ENCODE peak calls at places on chromosomes 5 and 9, in six cellular contexts. A is right cardiac atrium, P is PC-9, E is heart left ventricle, O is A549, C is lung. Y is an unnamed sample. For H3K4me1, the result is how much of the 10 kb centered on the place peaks cover.

GRCh38 chr5:113495402-113495801 is 7.1 kb upstream of the MCC start:
- DNase-seq in C (no peak), A (no peak), P (peak), E (no peak), O (no peak), Y (no peak)

GRCh38 chr9:4066120-4066519 is 233.7 kb downstream of the GLIS3 start:
- DNase-seq in C (no peak), O (no peak), P (no peak), E (no peak), A (no peak), Y (no peak)

GRCh38 chr9:127447416-127448111 is 3.6 kb downstream of the RPL12 start:
- DNase-seq in C (no peak), A (no peak), P (no peak), O (no peak), E (no peak), Y (no peak)

GRCh38 chr9:77632652-77633051 is 15.5 kb downstream of the GNA14 start:
- DNase-seq in P (no peak), A (no peak), O (no peak), E (no peak), C (no peak), Y (no peak)

GRCh38 chr5:76960004-76960625 is 7.3 kb downstream of the CRHBP start:
- DNase-seq in C (no peak), O (no peak), A (no peak), E (no peak), P (no peak), Y (no peak)

GRCh38 chr9:119963798-119964372 is 594.6 kb upstream of the BRINP1 start:
- DNase-seq in A (no peak), C (peak), P (peak), E (no peak), O (peak), Y (no peak)

GRCh38 chr9:120718328-120718727 is 4.1 kb upstream of the MEGF9 start:
- DNase-seq in A (no peak), C (no peak), E (no peak), P (no peak), O (no peak), Y (no peak)

GRCh38 chr5:148794275-148794674 is 32.1 kb upstream of the ADRB2 start:
- DNase-seq in C (no peak), O (no peak), P (no peak), A (no peak), E (no peak), Y (no peak)

GRCh38 chr5:125463441-125464092 is 717.1 kb upstream of the ZNF608 start:
- DNase-seq in A (no peak), O (no peak), C (no peak), E (no peak), P (no peak), Y (no peak)

GRCh38 chr9:16138961-16139441 is 586.2 kb downstream of the CCDC171 start:
- DNase-seq in O (no peak), C (no peak), A (peak), E (peak), P (no peak), Y (peak)

GRCh38 chr9:4750021-4750673 is 9.1 kb upstream of the AK3 start:
- DNase-seq in A (no peak), C (no peak), E (no peak), O (no peak), P (no peak), Y (no peak)

GRCh38 chr9:21017092-21017491 is 14.3 kb downstream of the HACD4 start:
- DNase-seq in C (no peak), A (no peak), E (no peak), P (no peak), O (peak), Y (no peak)

GRCh38 chr5:178349607-178350353 is 117.2 kb upstream of the PHYKPL start:
- DNase-seq in C (no peak), E (no peak), O (no peak), A (no peak), P (no peak), Y (peak)

GRCh38 chr9:29006603-29007002 is 1433.3 kb upstream of the C9orf72 start:
- DNase-seq in O (no peak), P (no peak), E (no peak), A (no peak), C (no peak), Y (no peak)

GRCh38 chr9:129027224-129027684 is 877 bp downstream of the SH3GLB2 start:
- DNase-seq in A (no peak), O (no peak), P (no peak), E (no peak), C (no peak), Y (no peak)

GRCh38 chr5:150640311-150641005 is at the start of gene SYNPO:
- DNase-seq in P (peak), E (peak), A (peak), O (peak), C (peak), Y (peak)

GRCh38 chr5:140042551-140043507 is at the start of gene NRG2:
- DNase-seq in P (peak), C (peak), E (peak), O (peak), A (peak), Y (peak)

GRCh38 chr5:180669661-180670060 is 20.3 kb upstream of the FLT4 start:
- DNase-seq in A (no peak), O (no peak), C (no peak), P (no peak), E (no peak), Y (no peak)

GRCh38 chr9:86406366-86406765 is 52.2 kb upstream of the TUT7 start:
- DNase-seq in E (no peak), P (peak), A (no peak), C (no peak), O (no peak), Y (no peak)

GRCh38 chr9:136095495-136096058 is 488 bp upstream of the NACC2 start:
- DNase-seq in P (peak), E (peak), O (no peak), C (no peak), A (peak), Y (peak)

DNA sequence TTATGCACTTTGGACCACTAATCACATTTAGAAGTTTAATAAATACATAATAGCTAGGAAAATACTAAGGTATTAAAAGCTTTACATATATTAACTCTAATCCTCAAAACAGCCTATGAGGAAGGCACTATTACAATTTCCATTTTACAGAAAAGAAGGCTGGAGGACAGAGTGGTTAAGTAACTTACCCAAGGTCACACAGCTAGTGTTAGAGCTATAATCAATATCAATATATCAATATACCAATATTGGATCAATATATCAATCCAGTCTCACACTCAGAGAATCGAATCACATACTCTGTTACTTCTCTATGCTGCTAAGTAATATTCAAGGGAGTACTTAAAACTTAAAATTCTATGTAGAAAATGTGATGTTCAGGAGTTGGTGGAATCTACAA is 45.2 kb downstream of the MEF2C start:
- DNase-seq in C (no peak), O (no peak), A (no peak), P (no peak), E (no peak), Y (no peak)
- H3K4me1 ChIP-seq in C (under half), O (under half), A (under half), P (under half), E (half or more), Y (half or more)

DNA sequence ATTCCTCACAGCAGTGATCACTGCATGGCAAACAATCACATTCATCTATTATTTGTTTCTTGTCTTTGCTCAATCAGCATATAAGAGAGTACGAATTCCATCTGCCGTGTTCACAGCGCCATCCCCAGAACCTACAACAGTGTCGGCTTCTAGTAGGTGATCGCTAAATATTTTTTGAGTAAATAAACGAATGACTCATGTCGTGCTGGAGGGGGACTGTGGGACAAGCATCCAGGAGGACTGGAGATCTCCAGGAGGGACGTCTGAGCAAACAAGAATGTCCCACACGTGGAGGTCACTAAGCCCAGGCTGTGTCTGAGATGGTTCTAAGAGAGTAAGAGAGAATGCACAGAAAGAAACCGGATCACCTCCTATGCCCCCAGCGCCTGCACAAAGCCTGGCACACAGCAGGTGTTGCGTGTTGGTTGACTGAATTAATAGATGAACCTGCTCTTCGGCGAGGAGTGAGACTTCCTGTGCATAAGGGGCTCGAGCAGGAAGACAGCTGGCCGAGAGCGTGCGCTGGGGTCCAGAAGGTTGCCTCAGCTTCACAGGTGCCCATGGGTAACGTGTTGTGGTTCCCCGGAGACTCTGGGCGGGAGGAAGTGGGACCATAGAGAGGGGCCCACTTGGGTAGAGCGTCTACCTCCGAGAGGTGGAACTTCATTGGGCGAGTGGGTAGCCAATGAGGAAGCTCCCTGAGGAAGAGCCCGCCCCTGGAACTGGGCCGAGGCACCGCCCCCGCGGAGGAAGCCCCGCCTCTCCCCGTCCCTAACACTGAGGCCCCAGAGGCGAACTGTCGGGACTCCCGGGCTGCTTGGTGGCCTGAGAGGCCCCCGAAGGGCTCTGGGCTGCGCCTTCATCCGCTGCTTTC is 193.0 kb downstream of the MELK start:
- DNase-seq in P (no peak), A (peak), C (peak), O (peak), E (peak), Y (peak)
- H3K4me3 ChIP-seq in P (no peak), A (no peak), C (no peak), O (peak), E (peak), Y (peak)

DNA sequence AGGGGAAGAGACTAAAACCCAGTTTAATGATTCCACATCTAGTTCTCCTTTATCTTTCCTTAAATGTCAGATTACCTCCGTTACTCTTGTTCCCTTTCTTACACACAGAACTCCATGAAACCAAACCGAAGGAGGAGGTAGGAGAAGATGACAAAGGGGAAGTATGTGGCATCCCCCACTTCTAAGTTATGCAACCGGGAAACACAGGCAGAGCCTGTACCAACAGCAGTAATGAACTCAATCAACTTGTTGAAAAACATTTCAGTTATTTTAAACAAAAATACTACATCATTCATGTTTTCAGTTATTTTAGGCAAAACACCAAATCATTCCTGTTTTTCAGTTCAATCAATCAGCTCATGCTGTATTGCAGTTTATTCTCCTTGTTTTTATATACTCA is 101.8 kb downstream of the PCSK1 start:
- DNase-seq in P (no peak), C (no peak), O (no peak), E (no peak), A (no peak), Y (no peak)
- H3K4me1 ChIP-seq in P (under half), C (under half), O (under half), E (under half), A (under half), Y (under half)

GRCh38 chr9:699396-699795 is 142.1 kb upstream of the DMRT1 start:
- DNase-seq in A (no peak), C (no peak), O (no peak), P (no peak), E (no peak), Y (no peak)

GRCh38 chr9:698937-699336 is 142.6 kb upstream of the DMRT1 start:
- DNase-seq in O (no peak), E (no peak), A (no peak), C (no peak), P (no peak), Y (no peak)

GRCh38 chr9:700365-701282 is 140.9 kb upstream of the DMRT1 start:
- DNase-seq in A (no peak), C (no peak), E (no peak), O (no peak), P (no peak), Y (no peak)

GRCh38 chr9:696332-697090 is 145.0 kb upstream of the DMRT1 start:
- DNase-seq in C (no peak), O (peak), A (no peak), E (peak), P (peak), Y (peak)

GRCh38 chr9:698276-698675 is 143.2 kb upstream of the DMRT1 start:
- DNase-seq in C (no peak), E (no peak), P (no peak), A (no peak), O (no peak), Y (no peak)
- H3K4me3 ChIP-seq in C (no peak), E (no peak), P (no peak), A (no peak), O (no peak), Y (no peak)

GRCh38 chr5:80189701-80190100 is 66.1 kb downstream of the SERINC5 start:
- DNase-seq in O (no peak), C (no peak), A (no peak), E (no peak), P (no peak), Y (no peak)
- H3K4me1 ChIP-seq in O (under half), C (under half), A (under half), E (half or more), P (half or more), Y (under half)

GRCh38 chr5:171957591-171958251 is 48.7 kb downstream of the FBXW11 start:
- DNase-seq in O (no peak), C (no peak), P (no peak), E (no peak), A (no peak), Y (no peak)
- H3K4me3 ChIP-seq in O (no peak), C (no peak), P (no peak), E (no peak), A (no peak), Y (no peak)

GRCh38 chr5:131279209-131279608 is 15.4 kb downstream of the CDC42SE2 start:
- DNase-seq in E (no peak), P (no peak), O (no peak), C (no peak), A (no peak), Y (no peak)

GRCh38 chr5:131275996-131276535 is 12.2 kb downstream of the CDC42SE2 start:
- DNase-seq in O (no peak), P (no peak), A (no peak), E (no peak), C (no peak), Y (no peak)

GRCh38 chr5:131277415-131277814 is 13.6 kb downstream of the CDC42SE2 start:
- DNase-seq in E (no peak), A (no peak), P (no peak), O (no peak), C (no peak), Y (no peak)

GRCh38 chr5:131280417-131280816 is 16.6 kb downstream of the CDC42SE2 start:
- DNase-seq in E (no peak), A (no peak), C (no peak), O (no peak), P (no peak), Y (no peak)

DNA sequence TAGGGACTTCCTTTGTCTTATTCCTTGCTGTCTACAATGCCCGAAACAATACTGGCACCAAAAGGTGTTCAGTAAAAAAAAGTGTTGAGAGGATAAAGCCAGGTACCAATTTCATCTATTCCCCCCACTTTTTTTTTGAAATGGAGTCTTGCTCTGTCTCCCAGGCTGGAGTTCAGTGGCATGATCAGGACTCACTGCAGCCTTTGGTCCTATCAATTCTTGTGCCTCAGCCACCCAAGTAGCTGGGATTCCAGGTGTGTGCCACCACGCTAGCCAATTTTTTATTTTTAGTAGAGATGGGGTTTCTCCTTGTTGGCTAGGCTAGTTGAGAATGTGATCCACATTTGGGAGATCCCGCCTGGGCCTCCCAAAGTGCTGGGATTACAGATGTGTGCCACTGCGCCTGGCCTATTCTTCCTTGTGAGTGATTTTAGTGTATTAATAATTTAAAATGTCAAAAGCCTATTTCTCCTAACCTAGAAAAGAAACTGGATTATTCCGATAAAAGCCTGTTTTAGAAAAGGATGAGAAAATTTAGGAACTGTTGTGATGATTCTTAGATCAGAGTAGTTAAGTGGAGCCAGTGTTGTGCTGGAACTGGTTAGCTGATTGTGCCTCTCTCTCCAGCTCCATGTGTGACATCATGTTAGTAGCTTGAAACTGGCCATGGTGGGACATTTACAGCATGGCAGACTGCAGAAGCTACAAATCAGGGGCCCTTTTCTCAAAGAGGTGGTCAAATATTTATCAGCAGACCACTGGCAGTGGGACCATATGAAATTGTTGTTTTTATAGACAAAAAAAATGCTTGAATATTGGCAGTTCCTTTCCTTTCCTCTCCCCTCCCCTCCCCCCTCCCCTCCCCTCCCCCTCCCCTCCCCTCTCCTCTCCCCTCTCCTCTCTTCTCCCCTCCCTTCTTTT is 14.3 kb downstream of the CDC42SE2 start:
- DNase-seq in C (no peak), P (no peak), A (no peak), E (no peak), O (no peak), Y (no peak)
- H3K4me1 ChIP-seq in C (under half), P (under half), A (under half), E (under half), O (under half), Y (under half)

DNA sequence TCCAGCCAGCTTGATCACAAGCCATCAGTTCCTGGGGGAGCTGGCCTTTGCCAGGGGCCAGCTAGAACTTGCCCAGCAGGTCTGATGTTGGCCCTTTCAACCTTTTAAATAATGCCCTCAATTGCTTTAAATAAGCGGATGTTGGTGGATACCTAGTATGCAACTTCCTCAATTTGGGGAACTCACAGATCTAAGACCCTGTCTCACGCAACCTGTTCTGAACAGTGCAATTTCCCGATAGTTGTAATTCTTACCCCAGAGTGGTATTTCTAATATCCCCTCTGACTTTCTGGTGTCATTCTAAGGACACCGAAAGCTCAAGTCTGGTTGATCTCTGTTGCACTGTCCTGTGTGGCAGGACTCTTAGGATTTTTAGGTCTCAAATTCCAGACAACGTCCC is 23.1 kb downstream of the GALNT12 start:
- DNase-seq in E (no peak), P (no peak), C (no peak), O (no peak), A (no peak), Y (no peak)
- H3K4me3 ChIP-seq in E (no peak), P (no peak), C (no peak), O (no peak), A (no peak), Y (no peak)

GRCh38 chr5:74070766-74071165 is 444.8 kb downstream of the ARHGEF28 start:
- DNase-seq in E (no peak), O (no peak), C (no peak), P (no peak), A (no peak), Y (no peak)
- H3K4me1 ChIP-seq in E (under half), O (under half), C (under half), P (under half), A (under half), Y (under half)

DNA sequence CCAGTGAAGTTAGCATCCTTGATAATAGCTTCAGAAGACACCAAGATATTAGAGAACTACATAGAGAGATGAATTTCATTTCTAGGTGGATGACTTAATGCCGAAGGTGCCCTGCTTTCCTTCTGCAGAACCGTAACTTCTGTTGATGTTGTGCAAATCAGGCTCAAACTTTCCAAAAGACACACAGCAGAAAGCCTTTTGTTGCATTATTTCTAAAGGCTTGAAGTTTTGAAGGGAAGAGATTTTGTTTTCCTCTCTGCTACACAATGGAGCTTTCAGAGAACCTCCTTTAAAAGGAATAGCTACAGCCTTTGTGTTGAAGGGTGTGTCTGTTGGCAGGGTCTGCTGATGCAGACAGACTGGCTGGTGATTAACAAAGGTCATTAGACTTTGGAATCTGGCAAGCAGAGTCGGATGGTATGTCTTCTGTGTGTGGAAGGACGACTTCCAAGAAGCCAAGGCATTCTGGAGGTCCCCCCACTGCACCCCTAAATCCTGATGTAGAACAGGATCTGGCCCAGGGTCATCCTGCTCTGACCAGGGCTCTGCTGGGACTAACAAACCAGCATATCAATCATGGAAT is 57.8 kb downstream of the ZNF462 start:
- DNase-seq in E (no peak), O (no peak), C (no peak), A (no peak), P (peak), Y (no peak)
- H3K4me3 ChIP-seq in E (peak), O (no peak), C (no peak), A (no peak), P (no peak), Y (peak)

Y was measured in psoas muscle.